ENCODE peak calls at places on chromosomes 7 and 10, in four cellular contexts. One of them, this sample, is unnamed. For H3K36me3, the result is how much of the 10 kb centered on the place peaks cover.

GRCh38 chr7:43273939-43274719 is 161.7 kb downstream of the HECW1 start:
- DNase-seq in CD8-positive, alpha-beta T cell: no peak
- DNase-seq in body of pancreas: no peak
- DNase-seq in GM23248: no peak
- DNase-seq in this sample: no peak

GRCh38 chr7:36301914-36302771 is 87.5 kb upstream of the ANLN start:
- DNase-seq in body of pancreas: no peak
- DNase-seq in CD8-positive, alpha-beta T cell: no peak
- DNase-seq in GM23248: no peak
- DNase-seq in this sample: no peak

GRCh38 chr7:150323682-150324365 is 479 bp upstream of the ACTR3C start:
- DNase-seq in CD8-positive, alpha-beta T cell: no peak
- DNase-seq in GM23248: no peak
- DNase-seq in body of pancreas: no peak
- DNase-seq in this sample: no peak

GRCh38 chr7:88226886-88227516 is 7.2 kb upstream of the SRI start:
- DNase-seq in CD8-positive, alpha-beta T cell: no peak
- DNase-seq in GM23248: peak
- DNase-seq in body of pancreas: peak
- DNase-seq in this sample: peak

GRCh38 chr7:39186671-39187070 is 209.0 kb downstream of the POU6F2 start:
- DNase-seq in body of pancreas: no peak
- DNase-seq in CD8-positive, alpha-beta T cell: no peak
- DNase-seq in GM23248: no peak
- DNase-seq in this sample: no peak

GRCh38 chr7:100719523-100720319 is 547 bp upstream of the EPO start:
- DNase-seq in CD8-positive, alpha-beta T cell: no peak
- DNase-seq in body of pancreas: no peak
- DNase-seq in GM23248: peak
- DNase-seq in this sample: no peak

GRCh38 chr7:50649259-50649885 is 84.2 kb upstream of the DDC start:
- DNase-seq in body of pancreas: no peak
- DNase-seq in GM23248: no peak
- DNase-seq in CD8-positive, alpha-beta T cell: peak
- DNase-seq in this sample: no peak

GRCh38 chr10:94485094-94485493 is 60.5 kb upstream of the HELLS start:
- DNase-seq in GM23248: no peak
- DNase-seq in body of pancreas: no peak
- DNase-seq in CD8-positive, alpha-beta T cell: no peak
- DNase-seq in this sample: no peak

GRCh38 chr10:126082067-126082466 is 185.7 kb downstream of the FANK1 start:
- DNase-seq in body of pancreas: no peak
- DNase-seq in GM23248: no peak
- DNase-seq in CD8-positive, alpha-beta T cell: no peak
- DNase-seq in this sample: no peak

DNA sequence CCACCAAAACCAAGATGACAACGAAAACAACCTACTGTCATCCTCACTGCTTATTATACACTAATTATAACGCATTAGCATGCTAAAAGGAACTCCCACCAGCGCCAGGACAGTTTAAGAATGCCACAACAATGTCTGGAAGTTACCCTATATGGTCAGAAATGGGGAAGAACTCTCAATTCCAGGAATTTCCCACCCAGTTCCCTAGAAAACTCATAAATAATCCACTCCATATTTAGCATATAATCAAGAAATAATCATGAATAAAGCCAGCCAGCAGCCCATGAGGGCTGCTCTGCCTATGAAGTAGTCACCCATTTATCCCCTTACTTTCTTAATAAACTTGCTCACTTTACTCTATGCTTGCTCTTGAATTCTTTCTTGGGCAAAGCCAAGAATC is 20.7 kb downstream of the MICU1 start:
- DNase-seq in GM23248: no peak
- DNase-seq in CD8-positive, alpha-beta T cell: no peak
- DNase-seq in body of pancreas: no peak
- DNase-seq in this sample: no peak
- H3K4me3 ChIP-seq in GM23248: no peak
- H3K4me3 ChIP-seq in CD8-positive, alpha-beta T cell: no peak
- H3K4me3 ChIP-seq in body of pancreas: no peak
- H3K4me3 ChIP-seq in this sample: no peak

GRCh38 chr10:116674901-116675423 is 54.2 kb downstream of the PNLIPRP2 start:
- DNase-seq in CD8-positive, alpha-beta T cell: no peak
- DNase-seq in GM23248: no peak
- DNase-seq in body of pancreas: no peak
- DNase-seq in this sample: no peak
- H3K36me3 ChIP-seq in CD8-positive, alpha-beta T cell: under half
- H3K36me3 ChIP-seq in GM23248: under half
- H3K36me3 ChIP-seq in body of pancreas: under half
- H3K36me3 ChIP-seq in this sample: under half

DNA sequence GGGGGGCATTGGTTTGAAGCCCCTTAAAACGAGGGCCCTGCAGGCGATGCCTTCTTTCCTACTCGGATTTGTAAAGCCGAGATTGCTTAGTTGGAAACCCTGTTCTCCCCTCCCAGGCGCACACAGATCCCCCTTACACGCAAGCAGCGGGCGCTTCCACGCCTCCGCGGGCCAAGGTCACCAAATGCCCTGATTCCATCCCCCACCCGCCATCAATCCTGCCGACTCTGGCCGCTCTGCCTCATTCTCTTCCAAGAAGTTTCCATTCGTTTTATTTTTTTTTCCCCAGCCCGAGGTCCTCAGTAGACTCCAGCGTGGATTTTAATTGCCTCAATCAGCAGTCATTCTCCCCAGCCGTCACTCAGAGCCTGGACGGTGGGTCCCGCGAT is 1.0 kb upstream of the GAD2 start:
- DNase-seq in body of pancreas: no peak
- DNase-seq in GM23248: no peak
- DNase-seq in CD8-positive, alpha-beta T cell: no peak
- DNase-seq in this sample: no peak
- H3K4me3 ChIP-seq in body of pancreas: no peak
- H3K4me3 ChIP-seq in GM23248: no peak
- H3K4me3 ChIP-seq in CD8-positive, alpha-beta T cell: no peak
- H3K4me3 ChIP-seq in this sample: no peak

DNA sequence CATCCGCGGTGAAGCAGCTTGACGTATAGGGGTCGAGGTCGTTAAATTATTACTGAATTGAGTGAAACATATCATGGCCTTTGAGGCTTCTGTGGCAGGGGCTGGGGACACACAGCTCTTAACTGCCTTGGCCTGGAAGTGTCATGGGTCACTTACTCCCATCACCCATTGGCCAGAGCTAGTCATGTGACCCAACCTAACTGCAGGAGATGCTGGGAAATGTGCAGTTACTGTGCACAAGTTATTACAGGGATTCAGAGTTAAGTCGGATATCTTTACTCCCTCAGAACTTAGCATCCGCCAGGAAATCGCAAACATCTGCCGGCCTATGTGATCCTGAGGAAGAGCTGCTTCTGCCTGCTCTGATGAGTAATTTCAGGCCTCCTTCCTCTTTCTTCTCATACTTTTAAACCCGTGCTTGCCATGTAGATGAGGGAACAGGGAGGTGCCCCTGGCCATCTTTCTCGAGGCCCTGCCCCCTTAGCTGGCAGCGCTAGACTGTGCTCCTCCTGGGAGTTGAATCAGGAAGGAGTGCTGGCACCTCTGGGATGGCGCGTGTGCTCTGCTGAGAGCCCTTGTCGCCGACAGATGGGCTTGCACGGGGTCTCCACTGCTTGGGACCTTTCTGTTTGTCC is 203.6 kb downstream of the TCF7L2 start:
- DNase-seq in GM23248: peak
- DNase-seq in CD8-positive, alpha-beta T cell: no peak
- DNase-seq in body of pancreas: peak
- DNase-seq in this sample: no peak
- H3K36me3 ChIP-seq in GM23248: half or more
- H3K36me3 ChIP-seq in CD8-positive, alpha-beta T cell: under half
- H3K36me3 ChIP-seq in body of pancreas: under half
- H3K36me3 ChIP-seq in this sample: under half

GRCh38 chr7:141012696-141013344 is 1.9 kb downstream of the MRPS33 start:
- DNase-seq in body of pancreas: no peak
- DNase-seq in GM23248: peak
- DNase-seq in CD8-positive, alpha-beta T cell: no peak
- DNase-seq in this sample: no peak
- H3K4me3 ChIP-seq in body of pancreas: no peak
- H3K4me3 ChIP-seq in GM23248: peak
- H3K4me3 ChIP-seq in CD8-positive, alpha-beta T cell: no peak
- H3K4me3 ChIP-seq in this sample: no peak

DNA sequence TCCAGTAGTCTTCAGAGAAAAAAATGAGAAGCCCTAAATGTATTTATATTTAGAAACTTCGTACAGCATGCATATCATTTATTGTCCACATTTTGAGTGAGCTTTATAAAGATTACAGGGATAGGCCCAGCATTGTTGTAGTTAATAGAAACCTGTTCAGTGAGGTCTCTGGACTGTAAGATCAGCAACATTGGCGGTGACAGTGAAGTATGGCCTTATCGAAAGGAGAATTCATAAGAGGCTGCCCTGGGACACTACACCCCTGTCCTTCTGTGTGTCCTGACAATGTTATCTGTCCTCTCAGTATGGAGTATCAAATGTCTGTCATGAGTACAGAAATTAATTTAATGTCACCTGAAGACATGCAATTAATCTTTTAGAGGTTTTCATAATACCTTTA is 57.2 kb downstream of the SHH start:
- DNase-seq in body of pancreas: no peak
- DNase-seq in CD8-positive, alpha-beta T cell: no peak
- DNase-seq in GM23248: no peak
- DNase-seq in this sample: no peak
- H3K36me3 ChIP-seq in body of pancreas: under half
- H3K36me3 ChIP-seq in CD8-positive, alpha-beta T cell: under half
- H3K36me3 ChIP-seq in GM23248: under half
- H3K36me3 ChIP-seq in this sample: under half